ENCODE peak calls at places on chromosomes 12 and 14, in four cellular contexts. P is HEK293T, M is HepG2, I is WTC11. L is an unnamed sample.

GRCh38 chr12:114710151-114710550 is 26.2 kb upstream of the TBX3 start:
- DNase-seq in M (no peak), P (no peak), I (no peak), L (no peak)

GRCh38 chr12:91563011-91563410 is 380.4 kb upstream of the DCN start:
- DNase-seq in M (no peak), I (no peak), P (no peak), L (no peak)

GRCh38 chr12:98492580-98493140 is 22.7 kb upstream of the TMPO start:
- DNase-seq in I (no peak), P (no peak), M (no peak), L (no peak)

GRCh38 chr14:77186911-77187648 is 5.5 kb downstream of the TMEM63C start:
- DNase-seq in I (peak; percentile 35), M (no peak), P (no peak), L (no peak)

GRCh38 chr14:104805326-104805678 is 4.4 kb downstream of the ZBTB42 start:
- DNase-seq in I (no peak), M (no peak), P (peak; percentile 39), L (peak; percentile 82)

GRCh38 chr12:92784795-92785562 is 82.2 kb downstream of the PLEKHG7 start:
- DNase-seq in I (no peak), P (peak; percentile 72), M (peak; percentile 85), L (peak; percentile 77)

GRCh38 chr12:127400231-127400630 is 866.7 kb upstream of the TMEM132C start:
- DNase-seq in M (no peak), P (no peak), I (no peak), L (no peak)

GRCh38 chr14:68336165-68336564 is 456.7 kb downstream of the ZFP36L1 start:
- DNase-seq in P (no peak), I (no peak), M (no peak), L (no peak)

GRCh38 chr12:114400925-114401324 is 5.0 kb downstream of the TBX5 start:
- DNase-seq in M (no peak), P (no peak), I (peak; percentile 35), L (no peak)

GRCh38 chr12:106480259-106480658 is 102.5 kb upstream of the RFX4 start:
- DNase-seq in P (no peak), I (no peak), M (no peak), L (no peak)

GRCh38 chr14:104642540-104642868 is 37.9 kb upstream of the TMEM179 start:
- DNase-seq in M (no peak), I (no peak), P (no peak), L (peak; percentile 2)

GRCh38 chr14:64388533-64389243 is 535 bp downstream of the MTHFD1 start:
- DNase-seq in P (no peak), M (peak; percentile 4), I (peak; percentile 26), L (no peak)

GRCh38 chr12:107518868-107519267 is 166.7 kb upstream of the PWP1 start:
- DNase-seq in I (no peak), M (no peak), P (no peak), L (no peak)

GRCh38 chr12:123101467-123102004 is 49.4 kb downstream of the PITPNM2 start:
- DNase-seq in M (no peak), P (no peak), I (no peak), L (no peak)

GRCh38 chr12:47988073-47989022 is 15.9 kb downstream of the COL2A1 start:
- DNase-seq in I (peak; percentile 54), M (no peak), P (no peak), L (no peak)

GRCh38 chr14:23883684-23884540 is 69.7 kb upstream of the DHRS4 start:
- DNase-seq in I (no peak), M (peak; percentile 100), P (no peak), L (no peak)

GRCh38 chr12:32145096-32145495 is 38.4 kb downstream of the BICD1 start:
- DNase-seq in M (no peak), I (no peak), P (no peak), L (no peak)

GRCh38 chr14:90398315-90398811 is 1.5 kb downstream of the CALM1 start:
- DNase-seq in I (peak; percentile 35), M (no peak), P (peak; percentile 43), L (peak; percentile 43)

GRCh38 chr14:69114763-69115162 is 38.2 kb downstream of the DCAF5 start:
- DNase-seq in M (no peak), P (no peak), I (no peak), L (no peak)

GRCh38 chr12:5043589-5044419 is at the start of gene KCNA5:
- DNase-seq in M (no peak), I (peak; percentile 61), P (no peak), L (no peak)

GRCh38 chr12:5587701-5588100 is 155.8 kb downstream of the NTF3 start:
- DNase-seq in P (no peak), I (peak; percentile 42), M (no peak), L (no peak)

GRCh38 chr14:29278301-29278700 is 511.7 kb downstream of the FOXG1 start:
- DNase-seq in M (no peak), I (no peak), P (no peak), L (no peak)

GRCh38 chr12:34400986-34401658 is 378.8 kb downstream of the ALG10 start:
- DNase-seq in I (peak; percentile 3), P (peak; percentile 0), M (no peak), L (peak; percentile 1)

GRCh38 chr12:34402899-34403705 is 380.8 kb downstream of the ALG10 start:
- DNase-seq in M (no peak), I (peak; percentile 2), P (peak; percentile 0), L (peak; percentile 0)

GRCh38 chr12:34403706-34404376 is 381.5 kb downstream of the ALG10 start:
- DNase-seq in P (peak; percentile 0), I (peak; percentile 3), M (no peak), L (no peak)

GRCh38 chr12:34401659-34402227 is 379.4 kb downstream of the ALG10 start:
- DNase-seq in P (peak; percentile 0), M (no peak), I (peak; percentile 1), L (peak; percentile 1)

GRCh38 chr12:34402228-34402898 is 380.1 kb downstream of the ALG10 start:
- DNase-seq in M (no peak), I (no peak), P (peak; percentile 1), L (peak; percentile 4)
- TF ChIP-seq ELF4 in M (no peak), I (no peak), P (no peak), L (no peak)

GRCh38 chr14:101776315-101776714 is 14.8 kb downstream of the PPP2R5C start:
- DNase-seq in P (no peak), M (no peak), I (no peak), L (no peak)
- TF ChIP-seq ELF4 in P (no peak), M (no peak), I (no peak), L (no peak)

GRCh38 chr12:50326636-50327284 is 43.4 kb upstream of the LIMA1 start:
- DNase-seq in M (peak; percentile 65), I (no peak), P (no peak), L (no peak)
- TF ChIP-seq ELF4 in M (no peak), I (no peak), P (no peak), L (no peak)

DNA sequence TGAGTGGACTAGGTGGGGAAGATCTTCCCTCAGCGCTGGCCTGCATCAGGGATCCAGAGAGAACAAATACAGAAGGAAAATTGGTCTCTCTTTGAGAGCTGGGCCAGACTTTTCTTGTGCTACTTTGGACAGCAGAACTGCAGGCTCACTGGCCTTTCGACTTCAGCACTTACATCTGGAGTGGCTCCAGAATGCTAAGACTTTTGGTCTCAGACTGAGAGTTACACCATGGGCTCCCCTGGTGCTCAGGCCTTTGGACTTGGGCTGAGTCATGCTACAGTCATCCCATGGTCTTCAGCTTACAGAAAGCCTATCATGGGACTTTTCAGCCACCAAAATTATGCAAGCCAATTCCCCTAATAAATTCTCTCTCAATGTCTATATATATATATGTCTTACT is 9.0 kb upstream of the CD163 start:
- DNase-seq in M (peak; percentile 51), P (no peak), I (no peak), L (no peak)
- TF ChIP-seq ELF4 in M (no peak), P (no peak), I (no peak), L (no peak)

GRCh38 chr14:21039059-21039422 is 3.1 kb upstream of the RNASE7 start:
- DNase-seq in P (no peak), M (peak; percentile 73), I (peak; percentile 68), L (no peak)
- TF ChIP-seq ELF4 in P (no peak), M (no peak), I (no peak), L (no peak)